ENCODE peak calls at places on chromosomes 11 and 22, in four cellular contexts. One of them, this sample, is unnamed.

GRCh38 chr11:2744166-2744565 is 44.4 kb upstream of the KCNQ1OT1 start:
- DNase-seq in thoracic aorta: no peak
- DNase-seq in ovary: peak
- DNase-seq in cardiac muscle cell: no peak
- DNase-seq in this sample: no peak

GRCh38 chr11:119307219-119307618 is 9.7 kb downstream of the MCAM start:
- DNase-seq in ovary: no peak
- DNase-seq in cardiac muscle cell: no peak
- DNase-seq in thoracic aorta: no peak
- DNase-seq in this sample: no peak

GRCh38 chr11:28243596-28243995 is 135.4 kb downstream of the METTL15 start:
- DNase-seq in ovary: no peak
- DNase-seq in thoracic aorta: no peak
- DNase-seq in cardiac muscle cell: no peak
- DNase-seq in this sample: no peak

GRCh38 chr11:2382927-2383822 is 6.1 kb downstream of the CD81 start:
- DNase-seq in ovary: peak
- DNase-seq in thoracic aorta: no peak
- DNase-seq in cardiac muscle cell: peak
- DNase-seq in this sample: no peak

GRCh38 chr11:11510939-11511338 is 110.9 kb downstream of the GALNT18 start:
- DNase-seq in thoracic aorta: no peak
- DNase-seq in cardiac muscle cell: no peak
- DNase-seq in ovary: no peak
- DNase-seq in this sample: no peak

GRCh38 chr22:23058481-23059336 is 11.6 kb upstream of the GNAZ start:
- DNase-seq in cardiac muscle cell: no peak
- DNase-seq in thoracic aorta: no peak
- DNase-seq in ovary: no peak
- DNase-seq in this sample: peak

GRCh38 chr22:45903355-45904149 is 73.4 kb downstream of the WNT7B start:
- DNase-seq in ovary: no peak
- DNase-seq in cardiac muscle cell: no peak
- DNase-seq in thoracic aorta: peak
- DNase-seq in this sample: no peak

GRCh38 chr11:113818426-113818825 is 38.8 kb downstream of the CLDN25 start:
- DNase-seq in thoracic aorta: no peak
- DNase-seq in ovary: no peak
- DNase-seq in cardiac muscle cell: no peak
- DNase-seq in this sample: no peak

GRCh38 chr11:25900814-25901213 is 431.1 kb upstream of the ANO3 start:
- DNase-seq in cardiac muscle cell: no peak
- DNase-seq in ovary: no peak
- DNase-seq in thoracic aorta: no peak
- DNase-seq in this sample: no peak

GRCh38 chr11:28674432-28675076 is 566.4 kb downstream of the METTL15 start:
- DNase-seq in thoracic aorta: no peak
- DNase-seq in cardiac muscle cell: peak
- DNase-seq in ovary: no peak
- DNase-seq in this sample: no peak

GRCh38 chr11:113241190-113242051 is 73.0 kb upstream of the TTC12 start:
- DNase-seq in thoracic aorta: no peak
- DNase-seq in cardiac muscle cell: no peak
- DNase-seq in ovary: no peak
- DNase-seq in this sample: no peak

GRCh38 chr11:125925247-125925740 is 20.6 kb upstream of the VSIG10L2 start:
- DNase-seq in ovary: no peak
- DNase-seq in thoracic aorta: no peak
- DNase-seq in cardiac muscle cell: no peak
- DNase-seq in this sample: no peak

GRCh38 chr11:46290598-46291309 is 13.3 kb downstream of the CREB3L1 start:
- DNase-seq in ovary: peak
- DNase-seq in cardiac muscle cell: peak
- DNase-seq in thoracic aorta: no peak
- DNase-seq in this sample: no peak

GRCh38 chr11:60946601-60947265 is 5.2 kb downstream of the SLC15A3 start:
- DNase-seq in ovary: no peak
- DNase-seq in thoracic aorta: no peak
- DNase-seq in cardiac muscle cell: no peak
- DNase-seq in this sample: no peak

GRCh38 chr11:79461144-79461543 is 20.3 kb upstream of the TENM4 start:
- DNase-seq in ovary: peak
- DNase-seq in thoracic aorta: no peak
- DNase-seq in cardiac muscle cell: peak
- DNase-seq in this sample: no peak

GRCh38 chr11:121723261-121723741 is 270.5 kb upstream of the SORL1-AS1 start:
- DNase-seq in cardiac muscle cell: peak
- DNase-seq in thoracic aorta: peak
- DNase-seq in ovary: peak
- DNase-seq in this sample: peak

GRCh38 chr11:122578168-122578825 is 77.2 kb upstream of the UBASH3B start:
- DNase-seq in thoracic aorta: no peak
- DNase-seq in ovary: no peak
- DNase-seq in cardiac muscle cell: no peak
- DNase-seq in this sample: no peak

GRCh38 chr22:35530700-35531099 is 9.9 kb upstream of the RASD2 start:
- DNase-seq in ovary: no peak
- DNase-seq in thoracic aorta: no peak
- DNase-seq in cardiac muscle cell: no peak
- DNase-seq in this sample: no peak

GRCh38 chr11:1852885-1853284 is at the start of gene LSP1:
- DNase-seq in thoracic aorta: no peak
- DNase-seq in cardiac muscle cell: no peak
- DNase-seq in ovary: no peak
- DNase-seq in this sample: no peak

GRCh38 chr22:23072035-23072910 is 2.0 kb downstream of the GNAZ start:
- DNase-seq in ovary: peak
- DNase-seq in cardiac muscle cell: no peak
- DNase-seq in thoracic aorta: no peak
- DNase-seq in this sample: no peak

GRCh38 chr22:18048041-18048440 is 23.7 kb upstream of the MICAL3 start:
- DNase-seq in cardiac muscle cell: no peak
- DNase-seq in ovary: no peak
- DNase-seq in thoracic aorta: no peak
- DNase-seq in this sample: no peak

GRCh38 chr11:88709567-88709966 is 356.2 kb downstream of the GRM5 start:
- DNase-seq in ovary: no peak
- DNase-seq in thoracic aorta: no peak
- DNase-seq in cardiac muscle cell: no peak
- DNase-seq in this sample: no peak

GRCh38 chr22:19713650-19714319 is 518 bp upstream of the SEPTIN5 start:
- DNase-seq in thoracic aorta: no peak
- DNase-seq in cardiac muscle cell: peak
- DNase-seq in ovary: peak
- DNase-seq in this sample: no peak

GRCh38 chr11:18700375-18700774 is 1.8 kb downstream of the TMEM86A start:
- DNase-seq in thoracic aorta: no peak
- DNase-seq in cardiac muscle cell: no peak
- DNase-seq in ovary: peak
- DNase-seq in this sample: no peak

GRCh38 chr22:50170453-50171318 is at the start of gene PANX2:
- DNase-seq in cardiac muscle cell: peak
- DNase-seq in ovary: peak
- DNase-seq in thoracic aorta: no peak
- DNase-seq in this sample: no peak
- H3K4me3 ChIP-seq in cardiac muscle cell: peak
- H3K4me3 ChIP-seq in ovary: peak
- H3K4me3 ChIP-seq in thoracic aorta: peak
- H3K4me3 ChIP-seq in this sample: peak

GRCh38 chr11:81967242-81967641 is 766.4 kb downstream of the FAM181B start:
- DNase-seq in thoracic aorta: no peak
- DNase-seq in ovary: no peak
- DNase-seq in cardiac muscle cell: no peak
- DNase-seq in this sample: no peak

GRCh38 chr11:81959341-81959740 is 774.3 kb downstream of the FAM181B start:
- DNase-seq in cardiac muscle cell: peak
- DNase-seq in ovary: no peak
- DNase-seq in thoracic aorta: no peak
- DNase-seq in this sample: no peak

GRCh38 chr11:81966340-81966739 is 767.3 kb downstream of the FAM181B start:
- DNase-seq in cardiac muscle cell: no peak
- DNase-seq in ovary: no peak
- DNase-seq in thoracic aorta: no peak
- DNase-seq in this sample: no peak

GRCh38 chr11:81963018-81963417 is 770.6 kb downstream of the FAM181B start:
- DNase-seq in cardiac muscle cell: no peak
- DNase-seq in ovary: no peak
- DNase-seq in thoracic aorta: no peak
- DNase-seq in this sample: no peak
- TF ChIP-seq CTCF in cardiac muscle cell: peak
- TF ChIP-seq CTCF in ovary: no peak
- TF ChIP-seq CTCF in thoracic aorta: no peak
- TF ChIP-seq CTCF in this sample: no peak

GRCh38 chr22:48631288-48631687 is 1196.4 kb downstream of the BRD1 start:
- DNase-seq in cardiac muscle cell: no peak
- DNase-seq in thoracic aorta: no peak
- DNase-seq in ovary: no peak
- DNase-seq in this sample: no peak
- H3K27ac ChIP-seq in cardiac muscle cell: no peak
- H3K27ac ChIP-seq in thoracic aorta: no peak
- H3K27ac ChIP-seq in ovary: no peak
- H3K27ac ChIP-seq in this sample: no peak

GRCh38 chr11:111733655-111734088 is 32.5 kb downstream of the PPP2R1B start:
- DNase-seq in cardiac muscle cell: no peak
- DNase-seq in ovary: peak
- DNase-seq in thoracic aorta: no peak
- DNase-seq in this sample: no peak

GRCh38 chr11:111736191-111736590 is 30.0 kb downstream of the PPP2R1B start:
- DNase-seq in ovary: peak
- DNase-seq in thoracic aorta: no peak
- DNase-seq in cardiac muscle cell: no peak
- DNase-seq in this sample: no peak

GRCh38 chr11:111736621-111737055 is 29.6 kb downstream of the PPP2R1B start:
- DNase-seq in cardiac muscle cell: no peak
- DNase-seq in ovary: no peak
- DNase-seq in thoracic aorta: no peak
- DNase-seq in this sample: no peak

GRCh38 chr11:111734383-111735261 is 31.6 kb downstream of the PPP2R1B start:
- DNase-seq in ovary: no peak
- DNase-seq in thoracic aorta: no peak
- DNase-seq in cardiac muscle cell: no peak
- DNase-seq in this sample: no peak

GRCh38 chr11:111735262-111736116 is 30.7 kb downstream of the PPP2R1B start:
- DNase-seq in ovary: peak
- DNase-seq in cardiac muscle cell: no peak
- DNase-seq in thoracic aorta: peak
- DNase-seq in this sample: peak
- H3K4me3 ChIP-seq in ovary: peak
- H3K4me3 ChIP-seq in cardiac muscle cell: no peak
- H3K4me3 ChIP-seq in thoracic aorta: peak
- H3K4me3 ChIP-seq in this sample: peak

This sample was measured in coronary artery.